ENCODE peak calls at places on chromosomes 11 and 22, in ten cellular contexts. I is Ammon's horn; H is brain pericyte; X is ELR; O is IMR-90; F is MCF 10A; W is heart left ventricle; V is pons; Z is ecto neural progenitor cell; T is activated gamma-delta T cell treated with anti-CD3 and anti-CD28 coated beads, Interleukin-2, amount 50 U/mL, for 16 hours. S is an unnamed sample.

GRCh38 chr22:20571531-20572007 is 64.2 kb downstream of the MED15 start:
- DNase-seq in Z (no peak), V (no peak), T (peak; percentile 70), O (no peak), X (peak; percentile 59), H (no peak), F (peak; percentile 53), W (no peak), I (no peak), S (no peak)

GRCh38 chr22:32590556-32590955 is 115.9 kb downstream of the FBXO7 start:
- DNase-seq in V (no peak), O (peak; percentile 63), T (no peak), I (no peak), X (peak; percentile 74), F (peak; percentile 52), Z (no peak), H (no peak), W (no peak), S (peak; percentile 23)

GRCh38 chr11:119169272-119169719 is 771 bp downstream of the NLRX1 start:
- DNase-seq in I (no peak), F (peak; percentile 65), T (no peak), O (no peak), Z (peak; percentile 62), V (no peak), W (peak; percentile 47), H (no peak), X (peak; percentile 42), S (peak; percentile 52)

GRCh38 chr11:130465259-130465658 is 16.8 kb downstream of the ADAMTS15 start:
- DNase-seq in F (peak; percentile 72), T (no peak), O (peak; percentile 27), V (no peak), H (no peak), W (no peak), I (no peak), X (no peak), Z (no peak), S (no peak)

GRCh38 chr11:86571273-86571948 is 101.0 kb downstream of the ME3 start:
- DNase-seq in V (no peak), H (no peak), Z (peak; percentile 79), F (peak; percentile 52), I (no peak), W (no peak), O (no peak), T (no peak), X (peak; percentile 62), S (no peak)

GRCh38 chr22:46290121-46290842 is 6.4 kb upstream of the GTSE1 start:
- DNase-seq in O (no peak), W (peak; percentile 49), F (no peak), V (no peak), Z (no peak), I (no peak), T (no peak), X (no peak), H (no peak), S (no peak)

GRCh38 chr22:49199224-49199623 is 628.4 kb downstream of the BRD1 start:
- DNase-seq in V (no peak), H (no peak), F (no peak), I (no peak), W (no peak), O (no peak), T (no peak), X (no peak), Z (peak; percentile 22), S (no peak)

GRCh38 chr11:117259417-117259816 is 26.9 kb downstream of the RNF214 start:
- DNase-seq in V (no peak), H (no peak), Z (no peak), F (no peak), I (no peak), T (no peak), O (peak; percentile 79), W (no peak), X (peak; percentile 72), S (peak; percentile 31)

GRCh38 chr11:40921256-40921655 is 538.2 kb downstream of the LRRC4C start:
- DNase-seq in H (no peak), Z (no peak), V (no peak), X (peak; percentile 1), O (no peak), F (no peak), I (no peak), W (no peak), T (no peak), S (no peak)

GRCh38 chr22:24942301-24942700 is 4.2 kb downstream of the LHFPL7 start:
- DNase-seq in T (no peak), H (no peak), V (no peak), X (no peak), Z (no peak), W (no peak), F (no peak), I (no peak), O (no peak), S (no peak)

GRCh38 chr11:102676086-102676485 is 29.5 kb downstream of the MMP27 start:
- DNase-seq in I (no peak), X (no peak), T (no peak), F (no peak), W (no peak), H (no peak), V (no peak), O (no peak), Z (no peak), S (no peak)

GRCh38 chr11:1200611-1201191 is 22.2 kb upstream of the MUC5B start:
- DNase-seq in H (no peak), Z (peak; percentile 45), V (no peak), T (no peak), X (no peak), I (no peak), W (peak; percentile 3), F (no peak), O (no peak), S (no peak)

GRCh38 chr11:26442131-26442530 is 110.2 kb downstream of the ANO3 start:
- DNase-seq in I (peak; percentile 41), W (no peak), O (peak; percentile 17), X (no peak), H (no peak), Z (no peak), T (no peak), F (peak; percentile 2), V (no peak), S (peak; percentile 1)

GRCh38 chr11:35040221-35040942 is 98.6 kb upstream of the CD44 start:
- DNase-seq in Z (no peak), O (peak; percentile 69), W (no peak), T (peak; percentile 47), I (peak; percentile 35), F (peak; percentile 92), H (peak; percentile 16), X (peak; percentile 90), V (no peak), S (peak; percentile 99)

GRCh38 chr22:19940536-19941364 is 822 bp upstream of the COMT start:
- DNase-seq in X (peak; percentile 44), O (no peak), F (no peak), V (no peak), W (no peak), H (no peak), I (no peak), Z (no peak), T (no peak), S (no peak)

GRCh38 chr11:112794321-112794720 is 166.9 kb upstream of the NCAM1 start:
- DNase-seq in V (no peak), W (no peak), X (no peak), Z (no peak), H (no peak), I (no peak), T (no peak), O (no peak), F (no peak), S (no peak)

GRCh38 chr11:44877908-44878459 is 72.7 kb downstream of the TP53I11 start:
- DNase-seq in W (no peak), Z (no peak), T (no peak), V (no peak), X (no peak), O (no peak), H (no peak), F (no peak), I (no peak), S (no peak)

GRCh38 chr11:110376711-110377324 is 52.9 kb upstream of the FDX1 start:
- DNase-seq in Z (peak; percentile 53), I (peak; percentile 79), W (peak; percentile 86), H (no peak), V (peak; percentile 87), O (peak; percentile 79), X (peak; percentile 87), T (no peak), F (peak; percentile 84), S (peak; percentile 33)

GRCh38 chr11:62336949-62337681 is at the start of gene ASRGL1:
- DNase-seq in O (peak; percentile 15), T (peak; percentile 58), I (peak; percentile 89), F (peak; percentile 53), X (peak; percentile 67), V (peak; percentile 75), W (peak; percentile 84), Z (peak; percentile 91), H (no peak), S (no peak)

GRCh38 chr11:28009383-28009782 is 98.6 kb downstream of the KIF18A start:
- DNase-seq in V (no peak), T (no peak), W (no peak), H (peak; percentile 24), O (peak; percentile 82), X (peak; percentile 72), Z (no peak), I (no peak), F (peak; percentile 59), S (peak; percentile 44)

GRCh38 chr11:125165111-125165663 is 636 bp downstream of the PKNOX2 start:
- DNase-seq in Z (peak; percentile 67), O (peak; percentile 24), I (no peak), X (peak; percentile 43), T (no peak), H (no peak), V (no peak), W (peak; percentile 28), F (peak; percentile 24), S (no peak)

GRCh38 chr11:117828641-117829368 is 4.3 kb upstream of the FXYD2 start:
- DNase-seq in H (no peak), X (peak; percentile 63), T (peak; percentile 90), V (no peak), Z (peak; percentile 43), I (no peak), O (peak; percentile 76), F (peak; percentile 49), W (peak; percentile 52), S (no peak)

GRCh38 chr22:18029686-18030267 is 5.4 kb upstream of the MICAL3 start:
- DNase-seq in Z (no peak), V (no peak), O (no peak), F (no peak), I (no peak), T (no peak), X (no peak), H (no peak), W (no peak), S (no peak)

GRCh38 chr11:95586681-95587080 is 202.9 kb downstream of the FAM76B start:
- DNase-seq in H (no peak), V (no peak), X (no peak), F (no peak), Z (no peak), O (no peak), T (no peak), W (no peak), I (no peak), S (no peak)

GRCh38 chr11:66936326-66936725 is 21.9 kb downstream of the PC start:
- DNase-seq in V (no peak), Z (no peak), I (no peak), X (no peak), O (peak; percentile 97), W (no peak), F (peak; percentile 96), H (peak; percentile 84), T (no peak), S (no peak)

GRCh38 chr11:95067828-95068244 is 1.1 kb downstream of the SRSF8 start:
- DNase-seq in X (no peak), T (no peak), O (no peak), I (peak; percentile 43), W (no peak), V (peak; percentile 70), H (no peak), F (no peak), Z (no peak), S (no peak)

GRCh38 chr22:49577168-49578060 is 250.3 kb downstream of the BRD1 start:
- DNase-seq in V (no peak), Z (peak; percentile 39), I (no peak), H (no peak), W (no peak), F (no peak), T (no peak), X (no peak), O (no peak), S (no peak)

GRCh38 chr11:112212710-112213109 is 13.5 kb upstream of the PTS start:
- DNase-seq in W (no peak), V (no peak), X (no peak), Z (no peak), T (no peak), F (no peak), H (no peak), O (no peak), I (no peak), S (no peak)